ENCODE peak calls at places on chromosome 14, in ten cellular contexts. V is right atrium auricular region, P is BE2C, C is OCI-LY7, R is adipocyte, L is tibial nerve, F is PC-3, J is cardiac muscle cell, M is IMR-90, W is heart left ventricle. X is an unnamed sample.
A peak's percentile ranks its signal among the peaks of the same experiment; 100 is the strongest.

GRCh38 chr14:76195003-76195402 is 43.3 kb downstream of the GPATCH2L start:
- DNase-seq in F (no peak), L (no peak), C (no peak), J (no peak), V (no peak), P (no peak), W (no peak), R (no peak), M (no peak), X (no peak)

GRCh38 chr14:20434701-20435453 is 1.1 kb downstream of the KLHL33 start:
- DNase-seq in F (no peak), P (no peak), J (peak; percentile 35), M (no peak), R (no peak), C (no peak), L (peak; percentile 70), V (peak; percentile 64), W (peak; percentile 44), X (peak; percentile 6)

GRCh38 chr14:92122761-92123160 is 992 bp downstream of the CPSF2 start:
- DNase-seq in P (no peak), R (peak; percentile 12), J (no peak), F (no peak), L (no peak), M (no peak), W (no peak), V (no peak), C (no peak), X (no peak)

GRCh38 chr14:99186956-99187690 is 84.9 kb downstream of the BCL11B start:
- DNase-seq in M (no peak), L (no peak), R (no peak), F (no peak), P (no peak), W (no peak), J (no peak), V (no peak), C (no peak), X (no peak)

GRCh38 chr14:96746101-96746500 is 51.1 kb upstream of the VRK1 start:
- DNase-seq in R (no peak), V (no peak), C (no peak), F (no peak), M (no peak), P (no peak), W (no peak), L (no peak), J (no peak), X (no peak)

GRCh38 chr14:94867931-94868597 is 98.2 kb upstream of the GSC start:
- DNase-seq in W (no peak), P (no peak), R (peak; percentile 30), V (no peak), M (no peak), J (peak; percentile 4), C (no peak), F (peak; percentile 1), L (no peak), X (peak; percentile 50)

GRCh38 chr14:102500190-102500661 is 9.3 kb downstream of the ANKRD9 start:
- DNase-seq in R (no peak), C (no peak), L (peak; percentile 65), F (no peak), J (peak; percentile 96), M (peak; percentile 65), V (peak; percentile 93), W (peak; percentile 77), P (no peak), X (peak; percentile 62)

GRCh38 chr14:102050625-102051024 is 36.2 kb downstream of the HSP90AA1 start:
- DNase-seq in P (no peak), M (peak; percentile 82), J (no peak), R (peak; percentile 61), F (no peak), C (no peak), L (no peak), V (no peak), W (no peak), X (peak; percentile 89)

GRCh38 chr14:77120771-77121743 is 20.5 kb downstream of the ZDHHC22 start:
- DNase-seq in W (no peak), F (no peak), R (no peak), L (no peak), J (peak; percentile 32), C (peak; percentile 95), M (no peak), V (no peak), P (no peak), X (no peak)

GRCh38 chr14:62654641-62655040 is 390.6 kb downstream of the KCNH5 start:
- DNase-seq in R (peak; percentile 84), P (no peak), V (no peak), J (peak; percentile 51), W (no peak), F (no peak), C (no peak), L (no peak), M (peak; percentile 64), X (peak; percentile 65)

GRCh38 chr14:78593949-78594348 is 423.8 kb downstream of the NRXN3 start:
- DNase-seq in V (no peak), M (no peak), R (no peak), P (no peak), W (no peak), F (no peak), J (no peak), L (no peak), C (no peak), X (no peak)

GRCh38 chr14:70567791-70568190 is 32.7 kb downstream of the MED6 start:
- DNase-seq in L (no peak), C (peak; percentile 52), M (peak; percentile 39), V (no peak), F (peak; percentile 70), P (peak; percentile 30), R (peak; percentile 41), W (no peak), J (peak; percentile 46), X (peak; percentile 28)

GRCh38 chr14:72616294-72616693 is 277.6 kb downstream of the DPF3 start:
- DNase-seq in P (no peak), J (peak; percentile 52), C (no peak), V (no peak), M (peak; percentile 91), W (no peak), R (no peak), L (peak; percentile 27), F (no peak), X (peak; percentile 86)

GRCh38 chr14:59511916-59512530 is 27.7 kb downstream of the JKAMP start:
- DNase-seq in J (peak; percentile 15), L (no peak), P (peak; percentile 41), R (no peak), C (peak; percentile 29), F (peak; percentile 50), V (no peak), M (no peak), W (no peak), X (no peak)

GRCh38 chr14:50117456-50117855 is 1.1 kb upstream of the VCPKMT start:
- DNase-seq in P (no peak), M (no peak), F (no peak), W (no peak), L (no peak), J (no peak), C (no peak), R (no peak), V (no peak), X (no peak)
- H3K4me1 ChIP-seq in P (peaks cover 5% of the 10 kb centered on the region), M (no peaks in the 10 kb centered on the region), F (peaks cover 23% of the 10 kb centered on the region), W (peaks cover 14% of the 10 kb centered on the region), L (peaks cover 8% of the 10 kb centered on the region), J (peaks cover 9% of the 10 kb centered on the region), C (peaks cover 36% of the 10 kb centered on the region), R (peaks cover 13% of the 10 kb centered on the region), V (no peaks in the 10 kb centered on the region), X (peaks cover 5% of the 10 kb centered on the region)

GRCh38 chr14:36934304-36934703 is 238.1 kb downstream of the SLC25A21 start:
- DNase-seq in M (no peak), C (no peak), L (no peak), P (no peak), W (no peak), V (no peak), R (no peak), F (no peak), J (no peak), X (no peak)

GRCh38 chr14:36925094-36925493 is 247.3 kb downstream of the SLC25A21 start:
- DNase-seq in W (no peak), M (no peak), F (no peak), R (no peak), L (no peak), P (no peak), J (no peak), V (no peak), C (no peak), X (no peak)

GRCh38 chr14:36931796-36932195 is 240.6 kb downstream of the SLC25A21 start:
- DNase-seq in C (no peak), P (no peak), R (peak; percentile 50), J (no peak), L (no peak), F (no peak), V (no peak), M (no peak), W (no peak), X (peak; percentile 31)

DNA sequence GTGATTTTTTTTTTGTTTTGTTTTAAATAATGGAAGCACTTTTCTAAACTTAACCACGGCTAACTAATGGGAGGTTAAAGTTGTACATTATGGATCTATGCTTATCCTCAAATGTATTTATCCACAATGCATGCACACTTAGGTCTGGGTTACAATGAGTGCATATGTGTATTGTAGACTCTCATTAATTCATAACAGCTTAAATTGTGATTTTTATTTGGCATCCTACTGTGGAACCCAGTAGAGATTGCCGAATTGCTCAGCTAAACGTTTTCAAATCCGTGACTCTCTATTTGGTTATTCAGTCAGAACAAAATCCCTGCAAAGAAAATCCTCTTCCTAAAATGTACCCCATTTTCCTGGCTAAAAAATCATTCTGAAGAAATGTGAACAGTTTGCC is 244.0 kb downstream of the SLC25A21 start:
- DNase-seq in V (no peak), C (no peak), R (no peak), M (no peak), L (no peak), W (no peak), J (no peak), P (no peak), F (no peak), X (no peak)
- H3K4me1 ChIP-seq in V (no peaks in the 10 kb centered on the region), C (no peaks in the 10 kb centered on the region), R (peaks cover 10% of the 10 kb centered on the region), M (no peaks in the 10 kb centered on the region), L (no peaks in the 10 kb centered on the region), W (no peaks in the 10 kb centered on the region), J (no peaks in the 10 kb centered on the region), P (no peaks in the 10 kb centered on the region), F (no peaks in the 10 kb centered on the region), X (no peaks in the 10 kb centered on the region)

DNA sequence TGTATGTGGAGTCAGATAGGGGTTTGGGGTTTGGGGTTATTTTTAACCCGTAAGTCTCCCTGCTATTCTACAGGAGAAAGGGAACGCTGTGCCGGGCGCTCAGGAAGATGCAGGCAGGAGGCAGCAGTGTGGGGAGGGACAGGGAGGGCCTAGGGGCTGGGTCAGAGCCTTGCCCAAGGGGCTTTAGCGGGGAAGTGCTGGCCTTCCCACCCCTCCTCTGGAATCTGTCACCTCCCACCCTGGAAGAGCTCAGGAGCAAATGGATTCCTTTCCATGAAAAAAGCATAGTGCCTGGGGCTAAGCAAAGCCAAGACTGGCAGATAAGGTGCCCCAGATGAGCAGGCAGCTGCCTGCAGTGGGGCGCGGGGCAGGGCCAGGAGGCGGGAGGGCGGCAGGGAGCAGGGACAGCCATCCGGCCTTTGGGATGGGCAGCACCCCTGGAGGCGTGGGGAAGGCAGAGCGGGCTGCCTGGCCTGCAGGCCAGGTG is 7.3 kb upstream of the INF2 start:
- DNase-seq in F (peak; percentile 58), W (no peak), L (no peak), J (peak; percentile 55), M (no peak), R (peak; percentile 17), V (no peak), P (peak; percentile 57), C (no peak), X (no peak)
- H3K4me1 ChIP-seq in F (peaks cover 69% of the 10 kb centered on the region), W (peaks cover 55% of the 10 kb centered on the region), L (peaks cover 63% of the 10 kb centered on the region), J (peaks cover 45% of the 10 kb centered on the region), M (peaks cover 43% of the 10 kb centered on the region), R (peaks cover 41% of the 10 kb centered on the region), V (no peaks in the 10 kb centered on the region), P (peaks cover 44% of the 10 kb centered on the region), C (peaks cover 52% of the 10 kb centered on the region), X (peaks cover 40% of the 10 kb centered on the region)

GRCh38 chr14:74551001-74551400 is 57.4 kb downstream of the ISCA2 start:
- DNase-seq in F (no peak), J (no peak), L (no peak), W (no peak), M (no peak), R (no peak), V (no peak), C (no peak), P (no peak), X (no peak)
- H3K4me1 ChIP-seq in F (peaks cover 14% of the 10 kb centered on the region), J (no peaks in the 10 kb centered on the region), L (peaks cover 4% of the 10 kb centered on the region), W (peaks cover 43% of the 10 kb centered on the region), M (peaks cover 30% of the 10 kb centered on the region), R (peaks cover 41% of the 10 kb centered on the region), V (no peaks in the 10 kb centered on the region), C (peaks cover 2% of the 10 kb centered on the region), P (no peaks in the 10 kb centered on the region), X (peaks cover 41% of the 10 kb centered on the region)

X was measured in fibroblast of lung.